ENCODE peak calls at places on chromosomes 2 and 18, in eight cellular contexts. C, T, L, J, X, N, V and O are unnamed samples.

GRCh38 chr18:47931707-47932103 is 1.2 kb upstream of the SMAD2 start:
- DNase-seq in N (no peak), T (peak), X (no peak), L (peak), C (no peak), J (peak), V (no peak), O (no peak)

GRCh38 chr18:2699001-2699400 is 43.5 kb downstream of the SMCHD1 start:
- DNase-seq in C (no peak), T (no peak), N (no peak), X (no peak), J (no peak), L (no peak), V (no peak), O (no peak)

GRCh38 chr18:51321696-51322095 is 124.2 kb upstream of the MEX3C start:
- DNase-seq in T (no peak), J (no peak), V (no peak), X (no peak), L (no peak), N (no peak), C (no peak), O (no peak)

GRCh38 chr2:102619414-102620319 is at the start of gene SLC9A2:
- DNase-seq in X (no peak), C (peak), N (no peak), V (no peak), L (peak), T (no peak), J (no peak), O (no peak)

GRCh38 chr2:86045541-86045940 is 60.1 kb downstream of the POLR1A start:
- DNase-seq in V (no peak), C (no peak), X (no peak), N (no peak), J (no peak), T (no peak), L (no peak), O (no peak)

GRCh38 chr18:7608798-7609197 is 41.7 kb downstream of the PTPRM start:
- DNase-seq in T (no peak), X (peak), V (no peak), C (peak), N (peak), L (no peak), J (no peak), O (no peak)

GRCh38 chr2:42025151-42025582 is 22.7 kb upstream of the PKDCC start:
- DNase-seq in J (no peak), V (no peak), N (peak), T (no peak), X (peak), L (peak), C (peak), O (no peak)

GRCh38 chr2:26772064-26773001 is 8.2 kb downstream of the SLC35F6 start:
- DNase-seq in V (no peak), N (peak), L (no peak), X (peak), C (peak), T (peak), J (no peak), O (peak)

GRCh38 chr18:58338961-58339722 is 289.7 kb downstream of the ALPK2 start:
- DNase-seq in V (no peak), N (no peak), J (no peak), T (no peak), X (no peak), C (no peak), L (peak), O (no peak)

GRCh38 chr2:134790487-134790886 is 47.9 kb upstream of the ACMSD start:
- DNase-seq in C (no peak), J (no peak), N (no peak), T (no peak), L (no peak), X (no peak), V (no peak), O (no peak)

GRCh38 chr2:19676770-19677169 is 225.0 kb downstream of the TTC32 start:
- DNase-seq in V (no peak), X (peak), T (no peak), J (no peak), C (no peak), L (peak), N (no peak), O (no peak)

GRCh38 chr2:44801676-44802408 is 139.7 kb upstream of the SIX3 start:
- DNase-seq in T (no peak), V (no peak), L (peak), X (no peak), N (peak), J (no peak), C (no peak), O (no peak)

GRCh38 chr2:172173307-172173706 is 70.6 kb upstream of the DLX2 start:
- DNase-seq in T (no peak), X (no peak), C (no peak), L (no peak), N (no peak), J (no peak), V (no peak), O (no peak)

GRCh38 chr2:172177581-172177980 is 74.9 kb upstream of the DLX2 start:
- DNase-seq in C (no peak), T (no peak), L (no peak), V (no peak), J (no peak), N (no peak), X (no peak), O (no peak)

GRCh38 chr2:172169611-172170010 is 66.9 kb upstream of the DLX2 start:
- DNase-seq in X (no peak), T (no peak), C (no peak), J (no peak), V (no peak), L (no peak), N (no peak), O (no peak)

GRCh38 chr2:172168917-172169346 is 66.2 kb upstream of the DLX2 start:
- DNase-seq in J (peak), V (peak), N (peak), T (no peak), X (no peak), L (no peak), C (no peak), O (no peak)

GRCh38 chr2:172172513-172173217 is 70.0 kb upstream of the DLX2 start:
- DNase-seq in L (peak), V (no peak), N (peak), T (peak), X (no peak), C (peak), J (no peak), O (no peak)
- TF ChIP-seq CTCF in L (peak), V (peak), N (peak), T (peak), X (peak), C (peak), J (peak), O (peak)

GRCh38 chr2:178413472-178414265 is 37.3 kb downstream of the PRKRA start:
- DNase-seq in L (peak), J (peak), N (peak), X (peak), V (no peak), T (peak), C (peak), O (peak)

GRCh38 chr2:178412047-178412446 is 38.9 kb downstream of the PRKRA start:
- DNase-seq in L (no peak), X (no peak), J (no peak), T (no peak), C (no peak), N (no peak), V (no peak), O (no peak)

GRCh38 chr2:178417916-178418315 is 33.1 kb downstream of the PRKRA start:
- DNase-seq in C (no peak), X (no peak), J (no peak), T (no peak), L (no peak), N (no peak), V (no peak), O (no peak)

GRCh38 chr2:178415979-178416378 is 35.0 kb downstream of the PRKRA start:
- DNase-seq in N (no peak), J (no peak), C (no peak), L (no peak), X (no peak), V (no peak), T (no peak), O (no peak)

DNA sequence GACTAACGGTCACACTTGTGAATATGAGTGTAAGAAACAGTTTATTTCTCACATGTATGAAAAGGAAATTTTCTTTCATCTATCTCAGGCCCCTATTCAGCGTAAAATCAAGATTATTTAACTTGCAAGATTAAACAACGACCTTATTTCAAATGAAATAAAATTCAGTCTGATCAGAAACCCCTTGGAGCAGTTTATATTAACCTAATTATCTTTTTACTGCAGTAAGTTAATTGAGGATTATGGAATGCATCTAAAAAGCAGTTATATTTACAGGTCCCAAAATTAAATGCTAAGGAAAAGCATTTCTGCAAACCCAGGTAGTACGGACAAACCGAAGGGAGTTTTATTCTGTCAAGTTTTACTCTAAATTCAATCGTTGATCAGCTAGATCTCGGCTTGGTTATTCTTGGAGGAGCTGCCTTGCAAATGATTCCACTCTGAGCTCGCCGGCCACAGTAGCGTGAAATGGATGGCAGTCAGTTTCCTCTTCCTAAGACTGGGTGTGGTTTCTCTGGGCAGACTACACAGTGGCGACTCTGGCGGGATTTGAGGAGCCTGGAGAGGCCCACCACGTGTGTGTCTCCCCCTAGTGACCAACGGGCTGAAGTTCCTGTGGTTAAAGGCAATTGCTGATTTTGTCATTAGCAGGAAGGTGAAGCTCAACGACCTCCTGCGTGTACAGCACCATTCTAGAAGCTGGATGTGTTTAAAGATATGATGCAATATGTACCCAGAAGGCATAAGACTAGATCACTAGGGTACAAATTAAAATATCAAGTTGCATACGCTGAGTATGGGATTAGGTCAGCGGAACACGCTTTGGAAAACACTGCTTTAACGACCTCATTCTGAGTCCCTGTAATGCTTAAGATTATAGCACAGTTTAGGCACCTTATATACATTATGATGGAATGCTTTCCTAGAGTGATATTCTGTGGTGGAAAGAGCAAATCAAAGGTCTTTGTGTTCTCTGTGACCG is 36.4 kb downstream of the PRKRA start:
- DNase-seq in J (peak), V (peak), L (peak), T (peak), N (peak), C (peak), X (peak), O (peak)
- TF ChIP-seq CTCF in J (peak), V (peak), L (peak), T (peak), N (peak), C (peak), X (peak), O (peak)

DNA sequence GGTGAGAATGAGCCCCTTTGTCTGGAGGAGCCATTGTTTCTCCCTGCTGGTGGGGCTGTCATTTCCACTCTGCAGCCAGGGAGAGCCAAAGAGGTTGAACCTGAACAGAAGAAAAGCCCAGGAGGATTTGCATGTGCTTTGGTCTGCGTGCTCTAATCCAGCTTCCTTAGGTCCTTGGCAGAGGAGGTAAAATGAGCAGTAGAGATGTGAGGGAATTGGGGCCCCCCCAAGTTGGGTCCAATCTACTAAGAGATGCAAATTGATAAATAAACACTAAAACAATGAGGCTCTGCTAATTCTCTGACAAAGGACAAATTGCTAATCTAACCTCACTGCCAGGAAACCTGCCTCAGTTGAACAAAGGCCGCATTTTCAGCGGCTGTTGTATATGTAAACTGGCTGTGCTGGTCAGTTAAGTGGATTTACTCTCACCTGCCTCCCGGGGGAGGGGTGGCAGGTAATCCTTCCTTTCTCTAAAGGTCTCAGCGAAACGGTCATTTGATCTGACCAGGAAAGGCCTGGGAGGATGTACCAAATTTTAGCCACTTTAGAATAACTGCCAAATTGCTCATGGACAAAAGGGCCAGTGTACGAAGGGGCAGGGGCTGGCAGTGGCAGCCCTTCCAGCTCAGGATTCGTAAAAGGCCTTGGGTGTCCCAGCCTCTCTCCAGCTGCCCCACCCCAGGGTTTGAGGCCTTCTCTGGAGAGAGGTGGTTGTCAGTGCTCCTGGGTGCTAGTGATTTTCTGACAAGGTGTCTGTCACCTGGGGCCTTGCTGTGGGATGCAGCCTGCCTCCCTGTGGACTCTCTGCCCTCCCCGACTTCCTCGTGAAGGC is 193.6 kb downstream of the MIB1 start:
- DNase-seq in V (no peak), C (no peak), X (no peak), N (no peak), L (no peak), J (no peak), T (no peak), O (no peak)
- TF ChIP-seq CTCF in V (no peak), C (no peak), X (no peak), N (no peak), L (no peak), J (no peak), T (no peak), O (no peak)

DNA sequence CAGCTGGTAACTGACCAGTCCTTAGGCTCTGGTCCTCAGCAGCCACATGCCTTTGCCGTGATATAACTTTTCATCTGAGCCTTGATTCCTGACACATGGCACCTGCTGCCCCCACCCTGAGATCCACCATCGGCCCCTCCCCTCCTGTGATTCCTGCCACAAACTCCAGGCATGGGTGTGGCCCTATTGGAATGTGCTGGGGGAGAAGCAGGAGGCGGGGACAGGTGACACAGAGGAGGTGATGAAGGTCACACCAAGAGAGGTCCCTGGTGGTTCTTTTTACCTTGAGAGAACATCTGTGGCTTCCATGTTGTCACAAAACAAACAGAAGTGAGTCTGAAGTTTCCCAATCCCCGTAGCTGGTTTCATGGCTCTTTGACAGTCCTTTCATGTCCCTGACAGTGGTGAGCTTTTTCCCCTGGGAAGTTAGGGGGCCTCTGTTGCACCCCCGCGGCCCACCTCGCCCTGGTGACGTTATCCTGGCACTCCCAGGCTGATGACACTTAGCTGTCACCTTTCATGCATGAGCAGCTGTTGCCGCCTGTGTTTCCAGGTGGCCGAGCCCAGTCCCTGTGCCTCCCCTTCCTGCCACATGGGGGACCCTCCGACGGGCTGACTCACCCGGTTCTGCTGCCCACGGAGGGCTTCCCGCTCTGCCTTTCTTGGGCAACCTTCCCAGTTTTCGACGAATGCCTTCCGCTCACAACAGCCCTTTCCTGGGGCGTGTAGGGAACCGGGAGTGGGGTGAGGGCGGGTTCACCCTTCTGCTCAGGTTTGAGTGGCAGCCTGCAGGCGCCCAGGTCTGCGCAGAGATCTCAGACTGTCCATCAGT is 66.3 kb upstream of the GLI2 start:
- DNase-seq in T (no peak), N (peak), J (no peak), X (peak), L (peak), V (no peak), C (no peak), O (no peak)
- TF ChIP-seq CTCF in T (no peak), N (no peak), J (no peak), X (no peak), L (peak), V (peak), C (peak), O (no peak)

GRCh38 chr2:127035212-127035611 is 71.7 kb downstream of the BIN1 start:
- DNase-seq in X (peak), L (no peak), N (no peak), T (no peak), V (no peak), J (no peak), C (no peak), O (no peak)
- TF ChIP-seq CTCF in X (no peak), L (no peak), N (no peak), T (no peak), V (no peak), J (no peak), C (no peak), O (no peak)